ENCODE peak calls at places on chromosomes 6 and 20, in eight cellular contexts. W is AG09319; U is retina; J is fibroblast of mammary gland; R is stimulated activated naive CD8-positive, alpha-beta T cell treated with anti-CD3 and anti-CD28 coated beads, Interleukin-15, amount 100 ng/mL, for 72 hours; T is activated naive CD8-positive, alpha-beta T cell treated with anti-CD3 and anti-CD28 coated beads for 36 hours; S is heart left ventricle; Q is HCT116. Z is an unnamed sample.

GRCh38 chr20:14622796-14623195 is 285.4 kb upstream of the FLRT3 start:
- DNase-seq in Q (peak), W (no peak), U (no peak), J (peak), S (no peak), T (no peak), R (no peak), Z (no peak)

GRCh38 chr6:157164972-157165371 is 158.3 kb downstream of the TMEM242 start:
- DNase-seq in W (no peak), S (no peak), J (no peak), U (no peak), Q (no peak), T (no peak), R (no peak), Z (no peak)

GRCh38 chr6:110625883-110626282 is 149.5 kb upstream of the SLC22A16 start:
- DNase-seq in S (no peak), Q (no peak), U (no peak), J (peak), R (no peak), W (no peak), T (no peak), Z (no peak)

GRCh38 chr6:141988327-141988726 is 144.4 kb upstream of the GJE1 start:
- DNase-seq in J (no peak), W (no peak), Q (no peak), R (no peak), T (no peak), S (no peak), U (no peak), Z (no peak)

GRCh38 chr20:1995531-1996310 is 1.9 kb upstream of the PDYN start:
- DNase-seq in J (no peak), S (no peak), Q (no peak), U (no peak), T (no peak), R (no peak), W (no peak), Z (no peak)

GRCh38 chr6:158161566-158162254 is 6.4 kb downstream of the SERAC1 start:
- DNase-seq in S (no peak), Q (no peak), J (no peak), U (no peak), W (no peak), R (no peak), T (no peak), Z (no peak)

GRCh38 chr20:40294175-40294574 is 394.9 kb downstream of the MAFB start:
- DNase-seq in J (no peak), W (no peak), T (no peak), R (no peak), U (no peak), Q (no peak), S (no peak), Z (no peak)

GRCh38 chr6:56756791-56757582 is 114.3 kb upstream of the DST start:
- DNase-seq in T (no peak), J (no peak), Q (no peak), W (no peak), U (no peak), S (no peak), R (no peak), Z (no peak)

GRCh38 chr6:165662041-165662491 is 975 bp downstream of the PDE10A start:
- DNase-seq in R (no peak), W (no peak), U (peak), Q (no peak), T (no peak), J (no peak), S (no peak), Z (no peak)

GRCh38 chr20:1505871-1506270 is 14.7 kb upstream of the SIRPB2 start:
- DNase-seq in W (no peak), R (no peak), S (no peak), U (no peak), J (no peak), T (no peak), Q (no peak), Z (no peak)

GRCh38 chr20:58603656-58604184 is 47.4 kb upstream of the STX16 start:
- DNase-seq in Q (no peak), S (no peak), W (no peak), T (no peak), U (no peak), R (no peak), J (no peak), Z (no peak)

GRCh38 chr6:67663105-67663895 is 971.8 kb upstream of the ADGRB3 start:
- DNase-seq in S (peak), J (no peak), W (no peak), U (no peak), T (no peak), Q (no peak), R (no peak), Z (no peak)

GRCh38 chr6:159118941-159119340 is 50.3 kb upstream of the FNDC1 start:
- DNase-seq in Q (no peak), U (no peak), R (no peak), J (no peak), S (no peak), W (no peak), T (no peak), Z (no peak)

GRCh38 chr20:48238326-48238725 is 453.0 kb upstream of the SULF2 start:
- DNase-seq in U (no peak), T (no peak), R (no peak), Q (no peak), S (no peak), J (peak), W (no peak), Z (no peak)

GRCh38 chr20:59001449-59002171 is 5.4 kb downstream of the CTSZ start:
- DNase-seq in Q (no peak), U (no peak), R (no peak), W (no peak), S (no peak), J (no peak), T (no peak), Z (no peak)

GRCh38 chr6:141968632-141969031 is 164.1 kb upstream of the GJE1 start:
- DNase-seq in R (no peak), T (no peak), W (no peak), U (no peak), J (no peak), Q (no peak), S (no peak), Z (no peak)

GRCh38 chr6:129501401-129502051 is 208.5 kb downstream of the ARHGAP18 start:
- DNase-seq in Q (peak), U (peak), R (no peak), T (no peak), J (peak), W (peak), S (peak), Z (peak)

GRCh38 chr20:45308078-45308778 is at the start of gene MATN4:
- DNase-seq in R (no peak), U (no peak), J (no peak), Q (no peak), T (no peak), S (peak), W (no peak), Z (no peak)

GRCh38 chr20:58092353-58092752 is 136.1 kb downstream of the ANKRD60 start:
- DNase-seq in S (no peak), Q (no peak), J (no peak), W (no peak), U (no peak), T (no peak), R (no peak), Z (no peak)

GRCh38 chr6:118588626-118589025 is 40.5 kb downstream of the PLN start:
- DNase-seq in Q (no peak), J (peak), T (no peak), S (no peak), W (no peak), U (no peak), R (no peak), Z (no peak)

GRCh38 chr20:51811040-51811351 is 8.7 kb upstream of the SALL4 start:
- DNase-seq in W (no peak), Q (no peak), U (no peak), R (no peak), T (no peak), S (no peak), J (peak), Z (no peak)

GRCh38 chr20:53122853-53123252 is 150.7 kb downstream of the TSHZ2 start:
- DNase-seq in U (no peak), W (no peak), Q (no peak), S (no peak), J (no peak), R (no peak), T (no peak), Z (no peak)

GRCh38 chr6:85360794-85361642 is 88.9 kb upstream of the NT5E start:
- DNase-seq in T (no peak), Q (peak), J (peak), U (no peak), W (peak), R (no peak), S (no peak), Z (peak)

GRCh38 chr6:99349620-99350141 is at the start of gene FAXC:
- DNase-seq in W (no peak), R (no peak), U (peak), Q (peak), T (peak), S (no peak), J (no peak), Z (no peak)

GRCh38 chr6:76592561-76592960 is 520.1 kb upstream of the IMPG1 start:
- DNase-seq in R (no peak), U (no peak), Q (no peak), W (no peak), S (no peak), T (no peak), J (no peak), Z (no peak)

GRCh38 chr6:20403080-20403765 is 1.5 kb downstream of the E2F3 start:
- DNase-seq in Q (peak), S (peak), U (peak), W (peak), R (peak), T (peak), J (peak), Z (peak)

GRCh38 chr20:51463560-51463959 is 79.0 kb downstream of the NFATC2 start:
- DNase-seq in R (no peak), Q (no peak), T (no peak), J (no peak), U (no peak), W (no peak), S (no peak), Z (no peak)

GRCh38 chr6:35605600-35605999 is 83.1 kb downstream of the FKBP5 start:
- DNase-seq in W (no peak), T (no peak), R (no peak), J (no peak), S (no peak), Q (no peak), U (no peak), Z (no peak)

GRCh38 chr6:42220754-42221153 is 3.1 kb upstream of the MRPS10 start:
- DNase-seq in R (no peak), S (no peak), Q (no peak), J (no peak), U (no peak), T (no peak), W (no peak), Z (no peak)

GRCh38 chr6:21751608-21752007 is 158.1 kb downstream of the SOX4 start:
- DNase-seq in S (no peak), W (no peak), Q (no peak), R (no peak), U (no peak), T (no peak), J (no peak), Z (no peak)

GRCh38 chr6:7914991-7915789 is 4.6 kb upstream of the TXNDC5 start:
- DNase-seq in R (no peak), U (no peak), W (peak), J (peak), Q (no peak), T (no peak), S (peak), Z (no peak)

GRCh38 chr6:53524455-53524815 is 20.5 kb downstream of the GCLC start:
- DNase-seq in J (peak), Q (no peak), W (no peak), T (no peak), S (no peak), U (no peak), R (no peak), Z (no peak)

GRCh38 chr20:1155342-1155741 is 29.4 kb downstream of the TMEM74B start:
- DNase-seq in Q (no peak), S (no peak), R (no peak), W (no peak), T (no peak), U (no peak), J (no peak), Z (no peak)

GRCh38 chr20:6783752-6784725 is 16.6 kb downstream of the BMP2 start:
- DNase-seq in S (no peak), T (no peak), Q (no peak), W (peak), J (no peak), R (no peak), U (no peak), Z (no peak)

GRCh38 chr6:169971951-169972651 is 220.7 kb downstream of the ERMARD start:
- DNase-seq in J (no peak), W (no peak), R (no peak), T (no peak), U (no peak), Q (no peak), S (no peak), Z (no peak)

GRCh38 chr6:115363379-115363778 is 697.3 kb downstream of the FRK start:
- DNase-seq in T (no peak), W (no peak), U (no peak), S (no peak), Q (no peak), J (no peak), R (no peak), Z (no peak)

GRCh38 chr20:36461600-36462439 is 79.5 kb upstream of the MYL9 start:
- DNase-seq in Q (no peak), R (peak), U (peak), S (peak), T (peak), J (peak), W (no peak), Z (no peak)

GRCh38 chr20:50390685-50391443 is 119.3 kb upstream of the PTPN1 start:
- DNase-seq in R (no peak), J (no peak), Q (no peak), W (no peak), U (no peak), S (no peak), T (no peak), Z (no peak)